ENCODE peak calls at places on chromosomes 7 and 10, in seven cellular contexts. R is dorsolateral prefrontal cortex, Y is GM06990, F is HFF-Myc, O is endothelial cell, D is GM12864, M is AG10803. A is an unnamed sample.
A peak's percentile ranks its signal among the peaks of the same experiment; 100 is the strongest.

GRCh38 chr10:95518455-95519131 is 42.6 kb downstream of the SORBS1 start:
- DNase-seq in R (no peak), Y (no peak), F (no peak), O (no peak), D (no peak), M (no peak), A (no peak)

GRCh38 chr10:42755028-42755451 is 27.6 kb upstream of the BMS1 start:
- DNase-seq in R (no peak), Y (no peak), F (no peak), O (peak; percentile 33), D (no peak), M (no peak), A (no peak)

GRCh38 chr10:132465193-132465888 is 68.3 kb downstream of the PWWP2B start:
- DNase-seq in R (no peak), Y (no peak), F (no peak), O (no peak), D (no peak), M (no peak), A (no peak)

GRCh38 chr7:66669088-66669487 is 40.4 kb downstream of the KCTD7 start:
- DNase-seq in R (peak; percentile 68), Y (no peak), F (no peak), O (no peak), D (no peak), M (no peak), A (no peak)

GRCh38 chr7:4871056-4871680 is 9.3 kb upstream of the PAPOLB start:
- DNase-seq in R (no peak), Y (no peak), F (no peak), O (no peak), D (no peak), M (no peak), A (no peak)

GRCh38 chr7:128742206-128742605 is 3.0 kb downstream of the CALU start:
- DNase-seq in R (no peak), Y (no peak), F (no peak), O (no peak), D (no peak), M (peak; percentile 90), A (no peak)

GRCh38 chr7:29946428-29947186 is 43.0 kb downstream of the SCRN1 start:
- DNase-seq in R (no peak), Y (no peak), F (no peak), O (peak; percentile 31), D (no peak), M (peak; percentile 39), A (no peak)

GRCh38 chr7:146090023-146090645 is 26.5 kb upstream of the CNTNAP2 start:
- DNase-seq in R (no peak), Y (peak; percentile 3), F (no peak), O (no peak), D (no peak), M (no peak), A (peak; percentile 44)

GRCh38 chr10:110918269-110918632 is 729 bp downstream of the BBIP1 start:
- DNase-seq in R (no peak), Y (peak; percentile 26), F (peak; percentile 78), O (no peak), D (no peak), M (peak; percentile 97), A (no peak)

GRCh38 chr10:119006451-119007210 is 22.9 kb upstream of the NANOS1 start:
- DNase-seq in R (no peak), Y (no peak), F (peak; percentile 79), O (no peak), D (no peak), M (peak; percentile 97), A (no peak)

GRCh38 chr7:140640060-140640611 is 477 bp downstream of the DENND2A start:
- DNase-seq in R (no peak), Y (no peak), F (no peak), O (peak; percentile 68), D (no peak), M (peak; percentile 35), A (peak; percentile 56)

DNA sequence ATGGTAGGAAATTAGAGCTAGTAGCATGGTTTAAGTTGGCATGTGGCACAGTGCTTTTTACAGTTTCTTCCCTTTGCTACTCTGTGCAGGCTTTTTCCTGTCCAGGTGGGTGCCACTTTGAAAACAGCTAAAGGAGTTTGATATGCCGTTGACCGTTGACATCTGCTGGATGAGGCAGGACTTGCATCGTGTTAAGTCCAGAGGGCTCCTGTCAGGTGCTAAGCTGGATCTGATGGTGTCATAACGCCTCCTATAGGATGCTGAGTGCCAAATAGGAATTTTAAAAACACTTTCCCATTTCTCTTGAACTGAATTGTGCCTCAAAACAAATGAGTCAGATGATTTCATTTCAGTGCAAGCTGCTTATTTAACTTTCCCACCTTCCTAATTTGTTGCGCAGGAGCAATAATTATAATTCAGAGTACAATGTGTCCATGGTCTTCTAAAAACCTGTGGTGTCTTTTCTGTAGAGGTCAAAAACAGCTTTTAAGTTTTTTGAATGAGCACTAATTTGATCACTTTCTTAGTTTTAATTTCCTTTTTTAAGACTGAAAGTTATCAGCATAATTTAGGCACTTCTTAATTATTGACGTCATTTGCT is 178.3 kb downstream of the CDCA7L start:
- DNase-seq in R (no peak), Y (peak; percentile 5), F (peak; percentile 38), O (peak; percentile 49), D (peak; percentile 58), M (peak; percentile 24), A (peak; percentile 38)
- TF ChIP-seq CTCF in R (peak; percentile 50), Y (peak; percentile 73), F (peak; percentile 51), O (peak; percentile 63), D (peak; percentile 74), M (peak; percentile 35), A (peak; percentile 61)

DNA sequence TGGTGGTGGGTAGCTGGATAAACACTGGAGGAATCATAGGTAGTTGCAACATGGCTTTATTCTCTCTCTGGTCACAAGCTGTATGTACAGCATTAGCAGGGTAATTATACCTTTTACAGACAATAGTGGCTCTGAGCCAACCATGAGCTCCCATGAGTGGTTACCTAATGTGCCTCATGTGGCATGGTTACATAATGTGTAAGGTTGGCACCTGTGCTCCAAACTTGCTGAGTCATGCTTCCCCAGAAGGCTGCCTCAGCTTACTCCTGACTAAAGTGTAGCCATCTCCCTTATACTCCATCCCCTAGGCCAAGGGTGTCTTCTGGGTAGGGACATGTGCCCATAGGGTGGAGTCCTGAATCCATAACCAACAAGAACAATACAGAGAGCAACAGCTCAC is 345.3 kb upstream of the SEMA3C start:
- DNase-seq in R (no peak), Y (no peak), F (no peak), O (no peak), D (no peak), M (no peak), A (no peak)
- TF ChIP-seq CTCF in R (no peak), Y (no peak), F (no peak), O (no peak), D (no peak), M (no peak), A (no peak)

GRCh38 chr7:122770943-122771342 is 68.2 kb upstream of the RNF148 start:
- DNase-seq in R (no peak), Y (no peak), F (no peak), O (no peak), D (no peak), M (no peak), A (no peak)
- TF ChIP-seq CTCF in R (no peak), Y (no peak), F (no peak), O (no peak), D (no peak), M (no peak), A (no peak)

GRCh38 chr10:86363833-86364511 is 2.6 kb downstream of the GRID1 start:
- DNase-seq in R (peak; percentile 16), Y (no peak), F (no peak), O (no peak), D (no peak), M (no peak), A (no peak)

GRCh38 chr10:86364551-86365345 is 1.8 kb downstream of the GRID1 start:
- DNase-seq in R (peak; percentile 36), Y (no peak), F (no peak), O (peak; percentile 52), D (no peak), M (no peak), A (no peak)

GRCh38 chr10:86362566-86363183 is 3.9 kb downstream of the GRID1 start:
- DNase-seq in R (peak; percentile 14), Y (no peak), F (no peak), O (no peak), D (no peak), M (no peak), A (no peak)

GRCh38 chr10:86362129-86362527 is 4.5 kb downstream of the GRID1 start:
- DNase-seq in R (peak; percentile 13), Y (no peak), F (no peak), O (no peak), D (no peak), M (no peak), A (no peak)

DNA sequence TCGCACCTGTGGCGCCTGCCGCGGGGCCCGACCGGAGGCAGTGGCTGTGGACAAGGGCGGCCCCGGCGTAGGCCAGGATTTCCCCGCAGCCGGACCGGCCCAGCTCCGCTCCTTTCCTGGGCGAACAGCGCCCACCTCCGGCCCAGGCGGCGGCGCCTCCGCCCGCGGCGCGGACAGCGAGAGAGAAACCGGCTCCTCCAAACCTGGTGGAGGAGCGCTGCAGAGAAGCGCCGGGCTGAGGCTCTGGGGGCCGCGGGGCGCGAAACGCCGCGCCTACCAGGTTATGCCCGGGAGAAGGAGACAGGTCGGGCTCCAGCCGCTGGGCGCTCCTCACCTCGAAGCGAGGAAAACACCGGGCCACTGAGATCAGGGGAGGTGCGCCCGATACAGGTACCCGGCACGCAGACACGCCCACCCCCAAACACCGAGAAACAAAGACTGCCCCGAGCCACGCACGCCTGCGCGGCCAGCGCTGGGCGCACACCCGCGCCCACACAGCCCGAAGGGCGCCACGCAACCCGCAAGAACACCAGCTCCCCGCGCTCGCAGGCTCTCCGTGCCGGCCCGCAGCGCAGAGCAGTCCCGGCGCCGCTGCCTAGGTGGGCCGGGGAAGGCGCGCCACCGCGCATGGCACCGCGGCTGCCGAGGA is 3.3 kb downstream of the GRID1 start:
- DNase-seq in R (peak; percentile 50), Y (no peak), F (no peak), O (peak; percentile 51), D (no peak), M (no peak), A (peak; percentile 78)
- TF ChIP-seq CTCF in R (peak; percentile 60), Y (peak; percentile 34), F (no peak), O (no peak), D (peak; percentile 45), M (no peak), A (peak; percentile 67)

GRCh38 chr10:72061491-72061890 is 26.9 kb downstream of the SPOCK2 start:
- DNase-seq in R (no peak), Y (no peak), F (no peak), O (peak; percentile 24), D (no peak), M (no peak), A (no peak)
- TF ChIP-seq CTCF in R (no peak), Y (peak; percentile 57), F (peak; percentile 40), O (no peak), D (peak; percentile 37), M (peak; percentile 16), A (peak; percentile 59)

GRCh38 chr10:103333934-103334520 is 16.9 kb downstream of the PCGF6 start:
- DNase-seq in R (no peak), Y (no peak), F (no peak), O (no peak), D (no peak), M (peak; percentile 28), A (peak; percentile 42)
- TF ChIP-seq CTCF in R (peak; percentile 59), Y (peak; percentile 53), F (peak; percentile 41), O (peak; percentile 65), D (peak; percentile 41), M (peak; percentile 67), A (peak; percentile 58)

GRCh38 chr7:113159746-113160339 is 41.5 kb upstream of the SMIM30 start:
- DNase-seq in R (no peak), Y (no peak), F (peak; percentile 3), O (peak; percentile 26), D (no peak), M (peak; percentile 36), A (peak; percentile 25)
- TF ChIP-seq CTCF in R (peak; percentile 44), Y (peak; percentile 75), F (peak; percentile 76), O (peak; percentile 68), D (peak; percentile 78), M (peak; percentile 86), A (peak; percentile 63)